ENCODE peak calls at places on chromosomes 3 and 15, in nine cellular contexts. One of them, this sample, is unnamed.

GRCh38 chr15:62850791-62851291 is 191.7 kb upstream of the TPM1 start:
- DNase-seq in colonic mucosa: no peak
- DNase-seq in Karpas-422: no peak
- DNase-seq in GM23338: peak
- DNase-seq in cardiac muscle cell: peak
- DNase-seq in ascending aorta: no peak
- DNase-seq in foreskin fibroblast: peak
- DNase-seq in sigmoid colon: no peak
- DNase-seq in fibroblast of the aortic adventitia: peak
- DNase-seq in this sample: no peak

GRCh38 chr3:165640970-165641369 is 196.3 kb downstream of the BCHE start:
- DNase-seq in foreskin fibroblast: no peak
- DNase-seq in sigmoid colon: no peak
- DNase-seq in ascending aorta: no peak
- DNase-seq in cardiac muscle cell: no peak
- DNase-seq in GM23338: no peak
- DNase-seq in colonic mucosa: no peak
- DNase-seq in fibroblast of the aortic adventitia: no peak
- DNase-seq in Karpas-422: no peak
- DNase-seq in this sample: no peak

GRCh38 chr3:48268936-48269551 is 28.1 kb downstream of the ZNF589 start:
- DNase-seq in Karpas-422: no peak
- DNase-seq in colonic mucosa: peak
- DNase-seq in sigmoid colon: no peak
- DNase-seq in cardiac muscle cell: no peak
- DNase-seq in GM23338: no peak
- DNase-seq in ascending aorta: no peak
- DNase-seq in foreskin fibroblast: no peak
- DNase-seq in fibroblast of the aortic adventitia: no peak
- DNase-seq in this sample: no peak

GRCh38 chr3:102224171-102224570 is 210.6 kb upstream of the ZPLD1 start:
- DNase-seq in GM23338: no peak
- DNase-seq in sigmoid colon: no peak
- DNase-seq in ascending aorta: no peak
- DNase-seq in foreskin fibroblast: peak
- DNase-seq in colonic mucosa: peak
- DNase-seq in fibroblast of the aortic adventitia: peak
- DNase-seq in cardiac muscle cell: no peak
- DNase-seq in Karpas-422: peak
- DNase-seq in this sample: no peak

GRCh38 chr3:45795882-45796765 is at the start of gene SLC6A20:
- DNase-seq in sigmoid colon: no peak
- DNase-seq in ascending aorta: no peak
- DNase-seq in cardiac muscle cell: peak
- DNase-seq in foreskin fibroblast: peak
- DNase-seq in colonic mucosa: peak
- DNase-seq in fibroblast of the aortic adventitia: no peak
- DNase-seq in Karpas-422: no peak
- DNase-seq in GM23338: peak
- DNase-seq in this sample: peak

GRCh38 chr3:113173102-113173501 is 38.3 kb upstream of the BOC start:
- DNase-seq in foreskin fibroblast: no peak
- DNase-seq in cardiac muscle cell: no peak
- DNase-seq in Karpas-422: no peak
- DNase-seq in ascending aorta: no peak
- DNase-seq in colonic mucosa: no peak
- DNase-seq in GM23338: no peak
- DNase-seq in fibroblast of the aortic adventitia: no peak
- DNase-seq in sigmoid colon: no peak
- DNase-seq in this sample: no peak

GRCh38 chr3:30354972-30355371 is 251.4 kb upstream of the TGFBR2 start:
- DNase-seq in colonic mucosa: no peak
- DNase-seq in GM23338: no peak
- DNase-seq in sigmoid colon: no peak
- DNase-seq in Karpas-422: no peak
- DNase-seq in fibroblast of the aortic adventitia: no peak
- DNase-seq in cardiac muscle cell: no peak
- DNase-seq in ascending aorta: no peak
- DNase-seq in foreskin fibroblast: no peak
- DNase-seq in this sample: no peak

GRCh38 chr3:71504250-71505036 is 79.1 kb downstream of the FOXP1 start:
- DNase-seq in fibroblast of the aortic adventitia: peak
- DNase-seq in sigmoid colon: no peak
- DNase-seq in ascending aorta: no peak
- DNase-seq in colonic mucosa: no peak
- DNase-seq in GM23338: no peak
- DNase-seq in foreskin fibroblast: peak
- DNase-seq in Karpas-422: no peak
- DNase-seq in cardiac muscle cell: no peak
- DNase-seq in this sample: no peak

GRCh38 chr3:157398598-157398997 is 38.1 kb upstream of the PTX3 start:
- DNase-seq in Karpas-422: no peak
- DNase-seq in sigmoid colon: no peak
- DNase-seq in cardiac muscle cell: no peak
- DNase-seq in ascending aorta: no peak
- DNase-seq in GM23338: no peak
- DNase-seq in fibroblast of the aortic adventitia: no peak
- DNase-seq in colonic mucosa: no peak
- DNase-seq in foreskin fibroblast: no peak
- DNase-seq in this sample: no peak

GRCh38 chr15:72237286-72238224 is 6.6 kb upstream of the PKM start:
- DNase-seq in sigmoid colon: peak
- DNase-seq in GM23338: peak
- DNase-seq in cardiac muscle cell: no peak
- DNase-seq in colonic mucosa: peak
- DNase-seq in foreskin fibroblast: peak
- DNase-seq in Karpas-422: no peak
- DNase-seq in fibroblast of the aortic adventitia: peak
- DNase-seq in ascending aorta: peak
- DNase-seq in this sample: peak

GRCh38 chr3:11613319-11613718 is 30.4 kb downstream of the VGLL4 start:
- DNase-seq in Karpas-422: no peak
- DNase-seq in sigmoid colon: no peak
- DNase-seq in foreskin fibroblast: peak
- DNase-seq in cardiac muscle cell: no peak
- DNase-seq in ascending aorta: no peak
- DNase-seq in GM23338: no peak
- DNase-seq in colonic mucosa: no peak
- DNase-seq in fibroblast of the aortic adventitia: no peak
- DNase-seq in this sample: no peak

GRCh38 chr15:88630141-88630721 is 8.6 kb upstream of the ISG20 start:
- DNase-seq in GM23338: no peak
- DNase-seq in Karpas-422: no peak
- DNase-seq in ascending aorta: no peak
- DNase-seq in sigmoid colon: peak
- DNase-seq in colonic mucosa: peak
- DNase-seq in foreskin fibroblast: no peak
- DNase-seq in cardiac muscle cell: no peak
- DNase-seq in fibroblast of the aortic adventitia: no peak
- DNase-seq in this sample: no peak

GRCh38 chr3:169907476-169907875 is 3.9 kb upstream of the SAMD7 start:
- DNase-seq in foreskin fibroblast: no peak
- DNase-seq in ascending aorta: no peak
- DNase-seq in GM23338: no peak
- DNase-seq in Karpas-422: no peak
- DNase-seq in colonic mucosa: no peak
- DNase-seq in sigmoid colon: no peak
- DNase-seq in cardiac muscle cell: no peak
- DNase-seq in fibroblast of the aortic adventitia: no peak
- DNase-seq in this sample: no peak

GRCh38 chr3:186643493-186643892 is 3.3 kb downstream of the FETUB start:
- DNase-seq in GM23338: peak
- DNase-seq in ascending aorta: no peak
- DNase-seq in fibroblast of the aortic adventitia: no peak
- DNase-seq in Karpas-422: no peak
- DNase-seq in foreskin fibroblast: no peak
- DNase-seq in sigmoid colon: no peak
- DNase-seq in colonic mucosa: no peak
- DNase-seq in cardiac muscle cell: no peak
- DNase-seq in this sample: no peak

GRCh38 chr15:40952901-40953712 is at the start of gene CHAC1:
- DNase-seq in Karpas-422: peak
- DNase-seq in sigmoid colon: peak
- DNase-seq in cardiac muscle cell: peak
- DNase-seq in colonic mucosa: peak
- DNase-seq in foreskin fibroblast: peak
- DNase-seq in ascending aorta: peak
- DNase-seq in GM23338: peak
- DNase-seq in fibroblast of the aortic adventitia: peak
- DNase-seq in this sample: peak

GRCh38 chr15:77866596-77867125 is 210.8 kb downstream of the TBC1D2B start:
- DNase-seq in Karpas-422: no peak
- DNase-seq in GM23338: no peak
- DNase-seq in fibroblast of the aortic adventitia: no peak
- DNase-seq in cardiac muscle cell: no peak
- DNase-seq in colonic mucosa: no peak
- DNase-seq in ascending aorta: no peak
- DNase-seq in foreskin fibroblast: no peak
- DNase-seq in sigmoid colon: peak
- DNase-seq in this sample: no peak

GRCh38 chr3:50661321-50661837 is 13.3 kb upstream of the DOCK3 start:
- DNase-seq in cardiac muscle cell: no peak
- DNase-seq in GM23338: no peak
- DNase-seq in fibroblast of the aortic adventitia: no peak
- DNase-seq in Karpas-422: no peak
- DNase-seq in ascending aorta: no peak
- DNase-seq in sigmoid colon: no peak
- DNase-seq in foreskin fibroblast: no peak
- DNase-seq in colonic mucosa: no peak
- DNase-seq in this sample: no peak

GRCh38 chr3:25493786-25494185 is 65.7 kb downstream of the RARB start:
- DNase-seq in fibroblast of the aortic adventitia: peak
- DNase-seq in cardiac muscle cell: no peak
- DNase-seq in foreskin fibroblast: no peak
- DNase-seq in ascending aorta: no peak
- DNase-seq in colonic mucosa: no peak
- DNase-seq in Karpas-422: no peak
- DNase-seq in GM23338: no peak
- DNase-seq in sigmoid colon: no peak
- DNase-seq in this sample: no peak

GRCh38 chr3:52798978-52799476 is 4.4 kb downstream of the ITIH3 start:
- DNase-seq in Karpas-422: peak
- DNase-seq in ascending aorta: no peak
- DNase-seq in sigmoid colon: no peak
- DNase-seq in GM23338: peak
- DNase-seq in fibroblast of the aortic adventitia: no peak
- DNase-seq in cardiac muscle cell: no peak
- DNase-seq in foreskin fibroblast: peak
- DNase-seq in colonic mucosa: peak
- DNase-seq in this sample: peak

GRCh38 chr3:184230603-184231528 is 1.5 kb downstream of the VWA5B2 start:
- DNase-seq in fibroblast of the aortic adventitia: no peak
- DNase-seq in sigmoid colon: no peak
- DNase-seq in GM23338: peak
- DNase-seq in ascending aorta: no peak
- DNase-seq in foreskin fibroblast: no peak
- DNase-seq in cardiac muscle cell: peak
- DNase-seq in Karpas-422: no peak
- DNase-seq in colonic mucosa: peak
- DNase-seq in this sample: no peak
- H3K4me3 ChIP-seq in fibroblast of the aortic adventitia: no peak
- H3K4me3 ChIP-seq in sigmoid colon: peak
- H3K4me3 ChIP-seq in GM23338: peak
- H3K4me3 ChIP-seq in ascending aorta: peak
- H3K4me3 ChIP-seq in foreskin fibroblast: no peak
- H3K4me3 ChIP-seq in cardiac muscle cell: peak
- H3K4me3 ChIP-seq in Karpas-422: no peak
- H3K4me3 ChIP-seq in colonic mucosa: peak
- H3K4me3 ChIP-seq in this sample: no peak

DNA sequence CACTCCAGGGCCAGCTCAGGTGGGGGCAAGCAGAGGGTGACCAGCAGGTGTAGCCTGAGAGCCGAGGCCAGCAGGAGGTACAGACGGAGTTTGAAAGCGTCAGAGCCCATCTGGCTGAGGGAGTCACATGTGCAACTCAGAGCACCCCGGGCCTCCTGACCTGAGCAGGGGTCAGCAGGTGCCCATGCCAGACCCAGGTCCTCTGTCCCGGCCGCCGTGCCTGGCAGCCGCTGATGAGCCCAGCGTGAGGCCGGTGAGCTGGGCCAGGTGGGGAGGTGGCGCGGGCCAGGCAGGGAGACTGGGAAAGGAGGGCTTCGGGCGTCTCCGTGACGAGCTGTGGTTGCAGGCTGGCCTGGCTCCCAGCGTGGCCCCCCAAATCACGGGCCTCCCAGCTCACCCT is 130.9 kb downstream of the CHSY1 start:
- DNase-seq in sigmoid colon: no peak
- DNase-seq in foreskin fibroblast: no peak
- DNase-seq in Karpas-422: no peak
- DNase-seq in cardiac muscle cell: no peak
- DNase-seq in ascending aorta: no peak
- DNase-seq in fibroblast of the aortic adventitia: no peak
- DNase-seq in colonic mucosa: no peak
- DNase-seq in GM23338: no peak
- DNase-seq in this sample: no peak
- H3K4me3 ChIP-seq in sigmoid colon: no peak
- H3K4me3 ChIP-seq in foreskin fibroblast: no peak
- H3K4me3 ChIP-seq in Karpas-422: no peak
- H3K4me3 ChIP-seq in cardiac muscle cell: no peak
- H3K4me3 ChIP-seq in ascending aorta: peak
- H3K4me3 ChIP-seq in fibroblast of the aortic adventitia: no peak
- H3K4me3 ChIP-seq in colonic mucosa: no peak
- H3K4me3 ChIP-seq in GM23338: no peak
- H3K4me3 ChIP-seq in this sample: no peak

GRCh38 chr15:75178938-75179772 is 22.5 kb upstream of the C15orf39 start:
- DNase-seq in Karpas-422: no peak
- DNase-seq in ascending aorta: no peak
- DNase-seq in sigmoid colon: no peak
- DNase-seq in foreskin fibroblast: no peak
- DNase-seq in cardiac muscle cell: no peak
- DNase-seq in GM23338: no peak
- DNase-seq in fibroblast of the aortic adventitia: no peak
- DNase-seq in colonic mucosa: no peak
- DNase-seq in this sample: no peak
- H3K4me3 ChIP-seq in Karpas-422: no peak
- H3K4me3 ChIP-seq in ascending aorta: peak
- H3K4me3 ChIP-seq in sigmoid colon: peak
- H3K4me3 ChIP-seq in foreskin fibroblast: no peak
- H3K4me3 ChIP-seq in cardiac muscle cell: peak
- H3K4me3 ChIP-seq in GM23338: peak
- H3K4me3 ChIP-seq in fibroblast of the aortic adventitia: no peak
- H3K4me3 ChIP-seq in colonic mucosa: peak
- H3K4me3 ChIP-seq in this sample: peak

DNA sequence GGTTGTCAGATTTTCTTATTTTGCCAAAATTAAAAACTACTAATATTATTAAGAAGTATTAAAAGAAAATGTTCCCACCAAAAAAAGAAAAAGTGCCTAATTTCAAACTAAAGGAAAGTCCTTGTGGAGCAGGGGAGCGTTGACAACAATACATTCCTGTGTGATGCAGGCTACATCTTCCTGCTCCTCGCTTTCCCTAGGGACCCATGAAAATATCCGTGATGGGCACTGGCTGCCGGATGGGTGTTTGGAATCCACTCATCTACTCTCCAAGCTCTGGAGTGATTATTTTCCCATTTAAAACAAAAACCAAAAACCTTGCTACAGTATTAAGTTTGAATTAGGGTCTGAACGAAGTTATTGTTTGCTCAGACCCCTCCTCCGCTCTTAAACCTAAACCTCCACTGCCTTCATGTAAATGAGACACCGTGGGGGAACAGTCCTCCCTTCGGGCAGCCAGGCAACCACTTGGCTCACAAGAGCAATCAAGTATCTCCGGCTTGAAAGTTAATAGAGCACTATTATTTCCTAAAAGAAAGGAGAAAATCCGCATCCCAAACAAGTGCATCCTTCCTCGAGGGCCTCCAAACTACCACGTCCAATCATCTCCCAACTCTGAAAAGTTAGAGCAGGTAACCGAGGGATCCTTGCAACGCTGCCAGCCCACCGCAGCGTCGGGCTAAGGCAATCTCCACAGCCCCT is 1.5 kb downstream of the ITGB5 start:
- DNase-seq in ascending aorta: no peak
- DNase-seq in foreskin fibroblast: peak
- DNase-seq in cardiac muscle cell: peak
- DNase-seq in fibroblast of the aortic adventitia: peak
- DNase-seq in colonic mucosa: no peak
- DNase-seq in sigmoid colon: peak
- DNase-seq in Karpas-422: no peak
- DNase-seq in GM23338: peak
- DNase-seq in this sample: peak
- H3K4me3 ChIP-seq in ascending aorta: peak
- H3K4me3 ChIP-seq in foreskin fibroblast: peak
- H3K4me3 ChIP-seq in cardiac muscle cell: peak
- H3K4me3 ChIP-seq in fibroblast of the aortic adventitia: peak
- H3K4me3 ChIP-seq in colonic mucosa: peak
- H3K4me3 ChIP-seq in sigmoid colon: peak
- H3K4me3 ChIP-seq in Karpas-422: no peak
- H3K4me3 ChIP-seq in GM23338: peak
- H3K4me3 ChIP-seq in this sample: peak